ENCODE peak calls at places on chromosomes 6 and 20, in four cellular contexts. N is HCT116, T is transverse colon, H is endothelial cell of umbilical vein. E is an unnamed sample.

GRCh38 chr6:7241709-7242645 is 71.0 kb downstream of the SSR1 start:
- DNase-seq in H (no peak), T (peak), N (no peak), E (no peak)

GRCh38 chr6:64679411-64679810 is 1027.6 kb downstream of the EYS start:
- DNase-seq in H (peak), N (no peak), T (no peak), E (no peak)

GRCh38 chr6:81484251-81484650 is 268.2 kb downstream of the TENT5A start:
- DNase-seq in N (no peak), H (no peak), T (no peak), E (no peak)

GRCh38 chr6:105765239-105765638 is 320.9 kb upstream of the PRDM1 start:
- DNase-seq in T (no peak), H (no peak), N (no peak), E (no peak)

GRCh38 chr6:77650098-77650663 is 2.7 kb upstream of the MEI4 start:
- DNase-seq in N (no peak), T (peak), H (peak), E (no peak)

GRCh38 chr6:85458184-85458583 is 8.3 kb downstream of the NT5E start:
- DNase-seq in T (no peak), H (no peak), N (no peak), E (no peak)

GRCh38 chr6:75167851-75168250 is 38.0 kb downstream of the COL12A1 start:
- DNase-seq in H (no peak), N (no peak), T (no peak), E (no peak)

GRCh38 chr6:34723203-34723602 is 26.6 kb upstream of the ILRUN start:
- DNase-seq in N (no peak), H (no peak), T (no peak), E (no peak)

GRCh38 chr6:104638841-104639290 is 220.9 kb downstream of the HACE1 start:
- DNase-seq in H (peak), N (no peak), T (no peak), E (no peak)

GRCh38 chr6:130129781-130130246 is 92.9 kb downstream of the SAMD3 start:
- DNase-seq in N (no peak), H (peak), T (no peak), E (no peak)

GRCh38 chr6:136738178-136739057 is 53.9 kb downstream of the MAP3K5 start:
- DNase-seq in N (no peak), T (peak), H (peak), E (no peak)

GRCh38 chr20:44112456-44112855 is 74.5 kb downstream of the JPH2 start:
- DNase-seq in N (no peak), T (no peak), H (no peak), E (no peak)

GRCh38 chr20:13029687-13030510 is 21.1 kb downstream of the SPTLC3 start:
- DNase-seq in N (peak), H (peak), T (peak), E (no peak)

GRCh38 chr6:158916638-158917037 is 83.4 kb downstream of the RSPH3 start:
- DNase-seq in T (no peak), N (no peak), H (no peak), E (no peak)

GRCh38 chr6:141033101-141033500 is 1099.6 kb upstream of the GJE1 start:
- DNase-seq in N (no peak), H (no peak), T (no peak), E (no peak)

GRCh38 chr20:59831901-59832240 is 101.6 kb downstream of the SYCP2 start:
- DNase-seq in T (no peak), H (no peak), N (no peak), E (no peak)

GRCh38 chr20:45944151-45944964 is 9.9 kb downstream of the PCIF1 start:
- DNase-seq in T (no peak), N (no peak), H (no peak), E (no peak)

GRCh38 chr6:158150701-158151100 is 17.4 kb downstream of the SERAC1 start:
- DNase-seq in N (no peak), T (no peak), H (no peak), E (no peak)

GRCh38 chr6:168655462-168656152 is 214.6 kb downstream of the SMOC2 start:
- DNase-seq in T (no peak), N (no peak), H (no peak), E (no peak)

GRCh38 chr6:48036316-48036715 is 74.7 kb downstream of the PTCHD4 start:
- DNase-seq in H (no peak), N (no peak), T (no peak), E (no peak)

GRCh38 chr6:46691052-46691451 is 3.4 kb downstream of the TDRD6 start:
- DNase-seq in N (no peak), T (no peak), H (no peak), E (no peak)

GRCh38 chr20:9884061-9884460 is 45.2 kb upstream of the PAK5 start:
- DNase-seq in T (no peak), N (no peak), H (no peak), E (no peak)

GRCh38 chr6:148653138-148653776 is 93.6 kb upstream of the UST start:
- DNase-seq in T (no peak), H (no peak), N (peak), E (no peak)

GRCh38 chr20:24819331-24819965 is 129.6 kb upstream of the CST7 start:
- DNase-seq in N (no peak), T (no peak), H (no peak), E (no peak)
- TF ChIP-seq POLR2AphosphoS5 in N (no peak), T (no peak), H (no peak), E (no peak)

GRCh38 chr6:89145962-89146747 is at the start of gene PM20D2:
- DNase-seq in H (peak), T (peak), N (peak), E (peak)
- TF ChIP-seq POLR2A in H (peak), T (peak), N (peak), E (no peak)

GRCh38 chr20:58084966-58085365 is 143.5 kb downstream of the ANKRD60 start:
- DNase-seq in T (no peak), N (no peak), H (peak), E (no peak)

GRCh38 chr20:58078741-58079522 is 149.5 kb downstream of the ANKRD60 start:
- DNase-seq in T (no peak), N (no peak), H (peak), E (no peak)

GRCh38 chr20:58077282-58077681 is 151.2 kb downstream of the ANKRD60 start:
- DNase-seq in N (no peak), H (no peak), T (no peak), E (no peak)

GRCh38 chr20:58084566-58084965 is 143.9 kb downstream of the ANKRD60 start:
- DNase-seq in N (no peak), T (no peak), H (no peak), E (no peak)

DNA sequence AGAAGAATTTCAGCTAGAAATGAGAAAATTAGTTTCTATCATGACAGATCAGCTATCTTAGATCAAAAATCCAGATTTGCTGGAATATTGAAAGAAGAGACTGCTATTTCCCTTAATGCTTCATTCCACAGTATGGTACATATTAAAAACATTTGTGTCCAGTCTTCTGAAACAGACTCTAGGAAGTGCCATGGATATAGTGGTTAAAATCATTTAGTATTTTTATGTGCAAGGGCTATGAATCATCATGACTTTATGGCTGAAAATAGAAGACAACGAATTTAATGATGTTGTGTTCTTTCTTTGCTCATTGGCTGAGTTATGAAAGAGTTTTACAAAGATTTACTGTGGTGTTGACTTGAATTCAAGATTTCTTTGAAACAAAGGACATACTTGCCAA is 146.6 kb downstream of the ANKRD60 start:
- DNase-seq in H (peak), T (no peak), N (no peak), E (no peak)
- TF ChIP-seq POLR2AphosphoS5 in H (no peak), T (no peak), N (no peak), E (no peak)

GRCh38 chr20:47501117-47501482 is 587 bp upstream of the NCOA3 start:
- DNase-seq in T (no peak), H (no peak), N (no peak), E (no peak)

GRCh38 chr20:47500554-47500953 is 1.1 kb upstream of the NCOA3 start:
- DNase-seq in H (no peak), T (no peak), N (no peak), E (no peak)

GRCh38 chr20:47502801-47503239 is 1.1 kb downstream of the NCOA3 start:
- DNase-seq in T (no peak), H (peak), N (no peak), E (no peak)

GRCh38 chr20:47502271-47502730 is 614 bp downstream of the NCOA3 start:
- DNase-seq in H (no peak), T (peak), N (no peak), E (no peak)

DNA sequence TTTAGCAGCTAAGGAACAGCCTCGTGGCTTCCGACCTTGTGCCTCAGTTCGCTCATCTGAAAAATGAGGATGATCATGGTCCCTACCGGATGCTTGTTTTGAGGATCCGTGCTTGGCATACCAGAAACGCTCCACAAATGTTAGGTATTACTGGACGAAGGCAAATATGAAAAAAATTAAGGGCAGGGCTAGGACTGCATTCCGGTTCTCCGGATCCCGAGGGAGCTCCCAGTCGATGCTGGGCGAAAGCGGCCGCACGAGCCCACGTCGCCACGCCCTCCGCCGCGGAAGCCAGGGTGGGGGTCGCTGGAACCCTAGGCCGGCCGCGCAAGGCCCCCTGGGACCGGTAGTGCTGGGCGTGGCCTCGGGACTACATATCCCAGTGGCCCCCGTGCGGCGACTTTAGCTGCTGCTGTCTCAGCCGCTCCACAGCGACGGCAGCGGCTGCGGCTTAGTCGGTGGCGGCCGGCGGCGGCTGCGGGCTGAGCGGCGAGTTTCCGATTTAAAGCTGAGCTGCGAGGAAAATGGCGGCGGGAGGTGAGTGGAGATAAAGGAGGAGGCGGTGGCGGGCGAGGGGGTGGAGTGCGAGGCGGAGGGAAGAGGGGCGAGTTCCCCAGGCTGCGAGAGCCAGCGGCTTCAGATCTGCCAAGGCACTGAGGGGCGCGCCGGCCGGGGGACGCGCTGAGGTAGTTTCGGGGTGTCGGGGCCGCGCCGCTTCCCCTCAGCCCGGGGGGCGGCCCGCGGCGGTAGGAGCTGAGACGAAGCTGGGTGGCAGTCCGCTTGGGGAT is at the start of gene NCOA3:
- DNase-seq in N (peak), T (peak), H (peak), E (peak)
- TF ChIP-seq POLR2A in N (peak), T (peak), H (peak), E (peak)

DNA sequence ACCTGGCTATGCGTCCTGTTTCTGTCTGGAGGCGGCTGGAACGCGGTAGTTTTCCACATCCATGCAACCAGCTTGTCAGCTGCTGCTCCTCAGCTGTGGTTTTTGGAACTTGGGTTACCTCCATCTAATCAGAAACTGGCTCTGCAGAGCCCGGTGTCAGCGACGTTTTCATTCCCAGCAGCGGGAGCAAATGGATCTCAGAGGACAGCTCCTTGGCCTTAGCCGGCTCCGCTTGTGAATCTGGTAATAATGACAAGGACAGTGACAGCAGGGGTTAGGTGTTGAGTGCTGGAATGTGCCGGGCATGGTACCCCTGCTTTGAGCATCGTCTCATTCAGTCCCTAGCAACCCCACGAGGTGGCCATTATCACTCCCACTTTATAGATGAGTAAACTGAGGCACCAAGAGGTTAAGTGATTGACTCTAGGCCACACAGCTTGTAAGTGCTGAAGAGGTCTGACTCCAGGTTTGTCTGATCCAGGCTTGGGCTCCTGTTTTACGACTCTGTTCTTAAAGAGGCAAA is 1.3 kb downstream of the SLCO4A1 start:
- DNase-seq in N (no peak), H (no peak), T (no peak), E (no peak)
- TF ChIP-seq POLR2AphosphoS5 in N (no peak), H (no peak), T (no peak), E (no peak)

DNA sequence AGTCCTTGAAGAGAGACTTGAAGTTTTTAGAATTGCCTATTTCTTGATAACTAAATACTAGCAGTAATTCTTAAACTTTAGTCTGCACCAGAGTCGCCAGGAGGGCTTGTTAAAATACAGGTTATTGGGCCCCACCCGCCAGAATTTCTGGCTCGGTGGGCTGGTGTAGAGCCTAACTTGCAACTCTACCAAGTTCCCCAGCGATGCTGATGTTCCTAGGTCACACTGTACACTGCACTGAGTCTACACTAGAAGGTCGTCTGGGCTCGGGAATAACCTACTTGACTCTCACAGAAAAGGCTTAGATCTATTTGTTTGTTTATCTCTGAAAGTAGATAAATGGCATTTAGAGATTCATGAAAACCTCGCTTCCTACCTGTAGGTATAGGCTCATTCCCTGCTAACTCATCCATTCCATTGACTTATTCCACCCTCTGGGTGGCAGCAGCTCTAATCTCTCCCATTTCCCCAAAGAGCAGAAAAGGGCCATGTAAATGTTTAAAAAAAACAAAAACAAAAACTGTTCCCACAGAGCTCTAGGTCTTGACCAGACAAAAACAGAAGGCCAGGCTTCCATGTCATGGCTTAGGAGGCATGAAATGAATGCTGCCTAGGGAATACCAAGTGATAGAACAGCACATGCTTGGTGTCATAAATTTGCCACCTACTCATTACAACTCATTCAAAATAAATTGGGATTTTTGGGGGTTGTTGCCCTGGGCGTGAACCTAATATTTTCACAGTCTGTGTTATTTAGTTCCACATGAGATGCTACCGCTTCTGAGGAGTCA is 292.1 kb downstream of the ADGB start:
- DNase-seq in N (no peak), T (no peak), H (no peak), E (no peak)
- TF ChIP-seq POLR2A in N (no peak), T (no peak), H (no peak), E (no peak)

GRCh38 chr6:43778976-43779863 is 9.2 kb downstream of the VEGFA start:
- DNase-seq in H (no peak), N (no peak), T (no peak), E (no peak)
- TF ChIP-seq POLR2AphosphoS5 in H (no peak), N (peak), T (no peak), E (no peak)

DNA sequence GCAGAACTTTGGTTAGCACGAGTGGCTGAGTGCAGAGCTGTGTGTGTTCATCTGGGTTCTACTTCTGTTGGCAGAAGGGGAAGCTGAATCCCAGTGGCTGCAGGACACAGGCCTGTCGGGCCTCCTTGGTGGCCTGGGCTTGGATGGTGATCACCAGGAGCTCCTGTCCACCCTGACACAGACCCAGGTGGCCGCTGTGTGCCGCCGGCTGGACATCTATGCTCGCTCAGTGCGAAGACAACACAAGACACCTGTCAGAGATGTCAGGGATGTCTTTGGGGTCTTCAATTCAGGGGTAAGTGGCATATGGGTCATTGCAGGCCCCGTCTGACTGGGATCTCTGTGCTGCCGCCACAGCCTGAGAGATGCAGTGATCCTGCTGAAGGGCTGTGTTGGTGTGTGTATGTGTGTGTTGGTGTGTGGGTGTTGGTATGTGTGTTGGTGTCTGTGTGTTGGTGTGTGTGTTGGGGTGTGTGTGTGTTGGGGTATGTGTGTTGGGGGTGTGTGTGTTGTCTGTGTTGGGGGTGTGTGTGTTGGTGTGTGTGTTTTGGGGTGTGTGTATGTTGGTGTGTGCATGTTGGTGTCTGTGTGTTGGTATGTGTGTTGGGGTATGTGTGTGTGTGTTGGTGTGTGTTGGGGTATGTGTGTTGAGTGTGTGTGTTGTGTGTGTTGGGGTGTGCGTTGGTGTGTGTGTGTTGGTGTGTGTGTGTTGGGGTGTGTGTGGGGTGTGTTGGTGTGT is 25.5 kb downstream of the ARHGAP40 start:
- DNase-seq in T (no peak), H (no peak), N (no peak), E (no peak)
- TF ChIP-seq POLR2A in T (no peak), H (no peak), N (no peak), E (no peak)

E was measured in GM12891.